ENCODE peak calls at places on chromosomes 1 and 21, in ten cellular contexts. One of them, this sample, is unnamed.

GRCh38 chr21:43930074-43930847 is 65.2 kb downstream of the AGPAT3 start:
- DNase-seq in RWPE1: no peak
- DNase-seq in sigmoid colon: no peak
- DNase-seq in AG09319: no peak
- DNase-seq in osteocyte: no peak
- DNase-seq in glutamatergic neuron: no peak
- DNase-seq in HTR-8/SVneo: no peak
- DNase-seq in T-cell: no peak
- DNase-seq in C1 segment of cervical spinal cord: no peak
- DNase-seq in epithelial cell of esophagus: no peak
- DNase-seq in this sample: no peak

GRCh38 chr1:15305366-15305765 is 58.3 kb downstream of the FHAD1 start:
- DNase-seq in RWPE1: no peak
- DNase-seq in sigmoid colon: no peak
- DNase-seq in AG09319: no peak
- DNase-seq in osteocyte: no peak
- DNase-seq in glutamatergic neuron: no peak
- DNase-seq in HTR-8/SVneo: no peak
- DNase-seq in T-cell: no peak
- DNase-seq in C1 segment of cervical spinal cord: no peak
- DNase-seq in epithelial cell of esophagus: no peak
- DNase-seq in this sample: no peak

GRCh38 chr1:16248603-16249534 is 11.9 kb upstream of the CPLANE2 start:
- DNase-seq in RWPE1: peak
- DNase-seq in sigmoid colon: peak
- DNase-seq in AG09319: peak
- DNase-seq in osteocyte: no peak
- DNase-seq in glutamatergic neuron: no peak
- DNase-seq in HTR-8/SVneo: peak
- DNase-seq in T-cell: no peak
- DNase-seq in C1 segment of cervical spinal cord: peak
- DNase-seq in epithelial cell of esophagus: peak
- DNase-seq in this sample: no peak

GRCh38 chr21:24939288-24939687 is 668.0 kb downstream of the MRPL39 start:
- DNase-seq in RWPE1: no peak
- DNase-seq in sigmoid colon: no peak
- DNase-seq in AG09319: no peak
- DNase-seq in osteocyte: no peak
- DNase-seq in glutamatergic neuron: no peak
- DNase-seq in HTR-8/SVneo: no peak
- DNase-seq in T-cell: no peak
- DNase-seq in C1 segment of cervical spinal cord: no peak
- DNase-seq in epithelial cell of esophagus: no peak
- DNase-seq in this sample: no peak

GRCh38 chr1:90562892-90563291 is 154.2 kb downstream of the BARHL2 start:
- DNase-seq in RWPE1: no peak
- DNase-seq in sigmoid colon: no peak
- DNase-seq in AG09319: no peak
- DNase-seq in osteocyte: no peak
- DNase-seq in glutamatergic neuron: no peak
- DNase-seq in HTR-8/SVneo: no peak
- DNase-seq in T-cell: no peak
- DNase-seq in C1 segment of cervical spinal cord: no peak
- DNase-seq in epithelial cell of esophagus: no peak
- DNase-seq in this sample: no peak

GRCh38 chr1:26677306-26678115 is 18.3 kb upstream of the ARID1A start:
- DNase-seq in RWPE1: peak
- DNase-seq in sigmoid colon: peak
- DNase-seq in AG09319: peak
- DNase-seq in osteocyte: no peak
- DNase-seq in glutamatergic neuron: no peak
- DNase-seq in HTR-8/SVneo: peak
- DNase-seq in T-cell: peak
- DNase-seq in C1 segment of cervical spinal cord: peak
- DNase-seq in epithelial cell of esophagus: peak
- DNase-seq in this sample: peak

GRCh38 chr21:41777934-41778815 is 11.3 kb upstream of the RIPK4 start:
- DNase-seq in RWPE1: peak
- DNase-seq in sigmoid colon: peak
- DNase-seq in AG09319: peak
- DNase-seq in osteocyte: peak
- DNase-seq in glutamatergic neuron: peak
- DNase-seq in HTR-8/SVneo: peak
- DNase-seq in T-cell: no peak
- DNase-seq in C1 segment of cervical spinal cord: peak
- DNase-seq in epithelial cell of esophagus: peak
- DNase-seq in this sample: peak

GRCh38 chr1:30476911-30477459 is 246.4 kb downstream of the MATN1 start:
- DNase-seq in RWPE1: no peak
- DNase-seq in sigmoid colon: peak
- DNase-seq in AG09319: no peak
- DNase-seq in osteocyte: peak
- DNase-seq in glutamatergic neuron: no peak
- DNase-seq in HTR-8/SVneo: no peak
- DNase-seq in T-cell: no peak
- DNase-seq in C1 segment of cervical spinal cord: no peak
- DNase-seq in epithelial cell of esophagus: no peak
- DNase-seq in this sample: no peak

GRCh38 chr1:8870605-8871538 is 7.6 kb downstream of the ENO1 start:
- DNase-seq in RWPE1: peak
- DNase-seq in sigmoid colon: no peak
- DNase-seq in AG09319: no peak
- DNase-seq in osteocyte: no peak
- DNase-seq in glutamatergic neuron: no peak
- DNase-seq in HTR-8/SVneo: no peak
- DNase-seq in T-cell: no peak
- DNase-seq in C1 segment of cervical spinal cord: no peak
- DNase-seq in epithelial cell of esophagus: peak
- DNase-seq in this sample: no peak

GRCh38 chr21:25717491-25718139 is 17.1 kb downstream of the ATP5PF start:
- DNase-seq in RWPE1: no peak
- DNase-seq in sigmoid colon: no peak
- DNase-seq in AG09319: no peak
- DNase-seq in osteocyte: no peak
- DNase-seq in glutamatergic neuron: no peak
- DNase-seq in HTR-8/SVneo: no peak
- DNase-seq in T-cell: no peak
- DNase-seq in C1 segment of cervical spinal cord: no peak
- DNase-seq in epithelial cell of esophagus: peak
- DNase-seq in this sample: no peak

GRCh38 chr1:156895927-156896326 is 2.4 kb downstream of the PEAR1 start:
- DNase-seq in RWPE1: no peak
- DNase-seq in sigmoid colon: no peak
- DNase-seq in AG09319: no peak
- DNase-seq in osteocyte: no peak
- DNase-seq in glutamatergic neuron: no peak
- DNase-seq in HTR-8/SVneo: no peak
- DNase-seq in T-cell: no peak
- DNase-seq in C1 segment of cervical spinal cord: no peak
- DNase-seq in epithelial cell of esophagus: no peak
- DNase-seq in this sample: no peak

GRCh38 chr1:244768804-244769203 is 66.7 kb upstream of the COX20 start:
- DNase-seq in RWPE1: no peak
- DNase-seq in sigmoid colon: no peak
- DNase-seq in AG09319: no peak
- DNase-seq in osteocyte: no peak
- DNase-seq in glutamatergic neuron: no peak
- DNase-seq in HTR-8/SVneo: no peak
- DNase-seq in T-cell: no peak
- DNase-seq in C1 segment of cervical spinal cord: no peak
- DNase-seq in epithelial cell of esophagus: no peak
- DNase-seq in this sample: no peak

GRCh38 chr1:85264150-85264549 is 4.7 kb upstream of the C1orf52 start:
- DNase-seq in RWPE1: no peak
- DNase-seq in sigmoid colon: no peak
- DNase-seq in AG09319: no peak
- DNase-seq in osteocyte: no peak
- DNase-seq in glutamatergic neuron: no peak
- DNase-seq in HTR-8/SVneo: no peak
- DNase-seq in T-cell: no peak
- DNase-seq in C1 segment of cervical spinal cord: no peak
- DNase-seq in epithelial cell of esophagus: peak
- DNase-seq in this sample: no peak

GRCh38 chr1:163170331-163170730 is 32.4 kb downstream of the RGS5 start:
- DNase-seq in RWPE1: no peak
- DNase-seq in sigmoid colon: no peak
- DNase-seq in AG09319: no peak
- DNase-seq in osteocyte: no peak
- DNase-seq in glutamatergic neuron: no peak
- DNase-seq in HTR-8/SVneo: no peak
- DNase-seq in T-cell: no peak
- DNase-seq in C1 segment of cervical spinal cord: no peak
- DNase-seq in epithelial cell of esophagus: no peak
- DNase-seq in this sample: no peak

GRCh38 chr1:155979525-155980343 is 1.4 kb upstream of the ARHGEF2 start:
- DNase-seq in RWPE1: no peak
- DNase-seq in sigmoid colon: no peak
- DNase-seq in AG09319: no peak
- DNase-seq in osteocyte: no peak
- DNase-seq in glutamatergic neuron: no peak
- DNase-seq in HTR-8/SVneo: no peak
- DNase-seq in T-cell: no peak
- DNase-seq in C1 segment of cervical spinal cord: no peak
- DNase-seq in epithelial cell of esophagus: no peak
- DNase-seq in this sample: no peak

GRCh38 chr1:52477876-52478275 is 73.5 kb downstream of the PRPF38A start:
- DNase-seq in RWPE1: no peak
- DNase-seq in sigmoid colon: no peak
- DNase-seq in AG09319: no peak
- DNase-seq in osteocyte: no peak
- DNase-seq in glutamatergic neuron: no peak
- DNase-seq in HTR-8/SVneo: no peak
- DNase-seq in T-cell: no peak
- DNase-seq in C1 segment of cervical spinal cord: no peak
- DNase-seq in epithelial cell of esophagus: no peak
- DNase-seq in this sample: no peak

GRCh38 chr1:34800214-34800613 is 7.4 kb downstream of the GJA4 start:
- DNase-seq in RWPE1: no peak
- DNase-seq in sigmoid colon: no peak
- DNase-seq in AG09319: no peak
- DNase-seq in osteocyte: no peak
- DNase-seq in glutamatergic neuron: no peak
- DNase-seq in HTR-8/SVneo: no peak
- DNase-seq in T-cell: no peak
- DNase-seq in C1 segment of cervical spinal cord: no peak
- DNase-seq in epithelial cell of esophagus: no peak
- DNase-seq in this sample: no peak